ENCODE peak calls at places on chromosomes 2 and 18, in nine cellular contexts. D, Y, G, R, E, H, S, U and M are unnamed samples.

GRCh38 chr2:28035816-28036215 is 145.3 kb downstream of the BABAM2 start:
- DNase-seq in D (no peak), Y (no peak), G (no peak), R (no peak), E (no peak), H (no peak), S (no peak), U (no peak), M (no peak)

GRCh38 chr2:134193006-134193405 is 60.9 kb upstream of the MGAT5 start:
- DNase-seq in D (peak; percentile 54), Y (peak; percentile 45), G (no peak), R (peak; percentile 61), E (no peak), H (no peak), S (no peak), U (no peak), M (no peak)

GRCh38 chr2:149561309-149561926 is 26.2 kb downstream of the MMADHC start:
- DNase-seq in D (peak; percentile 48), Y (no peak), G (no peak), R (peak; percentile 25), E (no peak), H (no peak), S (peak; percentile 10), U (no peak), M (no peak)

GRCh38 chr2:62794791-62795190 is 89.3 kb downstream of the EHBP1 start:
- DNase-seq in D (peak; percentile 42), Y (no peak), G (no peak), R (peak; percentile 74), E (no peak), H (no peak), S (peak; percentile 23), U (no peak), M (no peak)

GRCh38 chr2:74632209-74632938 is 15.8 kb downstream of the M1AP start:
- DNase-seq in D (peak; percentile 34), Y (no peak), G (peak; percentile 51), R (peak; percentile 88), E (no peak), H (no peak), S (peak; percentile 46), U (no peak), M (no peak)

GRCh38 chr18:58513615-58514014 is 115.3 kb downstream of the ALPK2 start:
- DNase-seq in D (no peak), Y (no peak), G (no peak), R (no peak), E (no peak), H (peak; percentile 26), S (no peak), U (no peak), M (no peak)

GRCh38 chr18:62716679-62717058 is 1.3 kb downstream of the PHLPP1 start:
- DNase-seq in D (peak; percentile 37), Y (no peak), G (no peak), R (peak; percentile 46), E (peak; percentile 39), H (peak; percentile 88), S (peak; percentile 77), U (no peak), M (peak; percentile 43)

GRCh38 chr2:241271641-241272297 is 43.7 kb downstream of the HDLBP start:
- DNase-seq in D (peak; percentile 81), Y (peak; percentile 86), G (peak; percentile 38), R (peak; percentile 75), E (peak; percentile 69), H (peak; percentile 96), S (no peak), U (peak; percentile 46), M (peak; percentile 81)

GRCh38 chr2:21411796-21412195 is 288.0 kb downstream of the TDRD15 start:
- DNase-seq in D (no peak), Y (no peak), G (no peak), R (peak; percentile 51), E (no peak), H (no peak), S (no peak), U (no peak), M (no peak)

GRCh38 chr2:37604716-37605115 is 66.7 kb downstream of the CDC42EP3 start:
- DNase-seq in D (no peak), Y (no peak), G (no peak), R (peak; percentile 31), E (no peak), H (no peak), S (no peak), U (no peak), M (no peak)

GRCh38 chr2:71923887-71924533 is 223.7 kb downstream of the CYP26B1 start:
- DNase-seq in D (peak; percentile 62), Y (peak; percentile 64), G (peak; percentile 72), R (peak; percentile 57), E (peak; percentile 44), H (peak; percentile 90), S (peak; percentile 68), U (no peak), M (peak; percentile 53)

GRCh38 chr2:98519851-98520250 is 75.2 kb downstream of the INPP4A start:
- DNase-seq in D (no peak), Y (no peak), G (no peak), R (no peak), E (no peak), H (no peak), S (no peak), U (no peak), M (no peak)

GRCh38 chr2:192035731-192036442 is 158.8 kb downstream of the TMEFF2 start:
- DNase-seq in D (peak; percentile 43), Y (no peak), G (no peak), R (peak; percentile 59), E (no peak), H (no peak), S (no peak), U (peak; percentile 33), M (no peak)

GRCh38 chr2:63692002-63692606 is 103.3 kb downstream of the MDH1 start:
- DNase-seq in D (peak; percentile 71), Y (no peak), G (peak; percentile 31), R (peak; percentile 43), E (peak; percentile 6), H (no peak), S (no peak), U (no peak), M (no peak)

GRCh38 chr18:76537621-76538020 is 42.6 kb upstream of the ZNF516 start:
- DNase-seq in D (no peak), Y (no peak), G (no peak), R (no peak), E (no peak), H (peak; percentile 66), S (no peak), U (no peak), M (no peak)

GRCh38 chr2:222915092-222915957 is 54.5 kb downstream of the ACSL3 start:
- DNase-seq in D (peak; percentile 45), Y (no peak), G (peak; percentile 4), R (peak; percentile 22), E (no peak), H (no peak), S (no peak), U (no peak), M (no peak)

GRCh38 chr2:24513266-24513665 is 22.2 kb downstream of the NCOA1 start:
- DNase-seq in D (no peak), Y (no peak), G (no peak), R (no peak), E (no peak), H (no peak), S (no peak), U (no peak), M (no peak)

GRCh38 chr2:888211-888801 is 62.3 kb upstream of the SNTG2 start:
- DNase-seq in D (no peak), Y (no peak), G (no peak), R (peak; percentile 22), E (no peak), H (no peak), S (no peak), U (no peak), M (no peak)

GRCh38 chr2:101230541-101230993 is 22.1 kb upstream of the CNOT11 start:
- DNase-seq in D (peak; percentile 45), Y (no peak), G (no peak), R (peak; percentile 63), E (no peak), H (peak; percentile 12), S (no peak), U (no peak), M (no peak)

GRCh38 chr2:35614640-35615039 is 740.9 kb upstream of the CRIM1 start:
- DNase-seq in D (no peak), Y (no peak), G (no peak), R (no peak), E (no peak), H (no peak), S (no peak), U (no peak), M (no peak)